ENCODE peak calls at places on chromosome 5, in nine cellular contexts. One of them, this sample, is unnamed.

GRCh38 chr5:167658890-167659289 is 632.6 kb upstream of the WWC1 start:
- DNase-seq in endodermal cell: no peak
- DNase-seq in IMR-90: peak; percentile 12
- DNase-seq in hepatocyte: no peak
- DNase-seq in tibial artery: no peak
- DNase-seq in heart left ventricle: no peak
- DNase-seq in right atrium auricular region: no peak
- DNase-seq in heart right ventricle: no peak
- DNase-seq in psoas muscle: no peak
- DNase-seq in this sample: no peak

GRCh38 chr5:43038523-43038989 is 1.6 kb downstream of the ANXA2R start:
- DNase-seq in hepatocyte: no peak
- DNase-seq in heart right ventricle: no peak
- DNase-seq in right atrium auricular region: no peak
- DNase-seq in IMR-90: peak; percentile 82
- DNase-seq in tibial artery: no peak
- DNase-seq in heart left ventricle: no peak
- DNase-seq in psoas muscle: no peak
- DNase-seq in endodermal cell: no peak
- DNase-seq in this sample: no peak

GRCh38 chr5:130243641-130244040 is 339.4 kb downstream of the CHSY3 start:
- DNase-seq in endodermal cell: peak; percentile 65
- DNase-seq in IMR-90: no peak
- DNase-seq in right atrium auricular region: no peak
- DNase-seq in heart left ventricle: no peak
- DNase-seq in tibial artery: no peak
- DNase-seq in hepatocyte: no peak
- DNase-seq in heart right ventricle: no peak
- DNase-seq in psoas muscle: no peak
- DNase-seq in this sample: no peak

GRCh38 chr5:166883016-166883415 is 1408.4 kb upstream of the WWC1 start:
- DNase-seq in endodermal cell: no peak
- DNase-seq in psoas muscle: no peak
- DNase-seq in heart left ventricle: no peak
- DNase-seq in IMR-90: no peak
- DNase-seq in hepatocyte: no peak
- DNase-seq in tibial artery: no peak
- DNase-seq in heart right ventricle: no peak
- DNase-seq in right atrium auricular region: no peak
- DNase-seq in this sample: no peak

GRCh38 chr5:102807878-102808502 is 52.9 kb downstream of the PAM start:
- DNase-seq in psoas muscle: no peak
- DNase-seq in right atrium auricular region: no peak
- DNase-seq in hepatocyte: peak; percentile 70
- DNase-seq in endodermal cell: peak; percentile 75
- DNase-seq in heart right ventricle: no peak
- DNase-seq in IMR-90: peak; percentile 79
- DNase-seq in heart left ventricle: no peak
- DNase-seq in tibial artery: no peak
- DNase-seq in this sample: no peak

GRCh38 chr5:167072225-167072624 is 1219.2 kb upstream of the WWC1 start:
- DNase-seq in psoas muscle: no peak
- DNase-seq in IMR-90: no peak
- DNase-seq in heart left ventricle: no peak
- DNase-seq in endodermal cell: no peak
- DNase-seq in right atrium auricular region: no peak
- DNase-seq in tibial artery: no peak
- DNase-seq in heart right ventricle: no peak
- DNase-seq in hepatocyte: no peak
- DNase-seq in this sample: no peak

GRCh38 chr5:91311697-91312501 is 71.2 kb downstream of the ARRDC3 start:
- DNase-seq in heart right ventricle: peak; percentile 56
- DNase-seq in hepatocyte: peak; percentile 38
- DNase-seq in tibial artery: peak; percentile 90
- DNase-seq in endodermal cell: no peak
- DNase-seq in IMR-90: peak; percentile 99
- DNase-seq in psoas muscle: peak; percentile 84
- DNase-seq in right atrium auricular region: peak; percentile 89
- DNase-seq in heart left ventricle: peak; percentile 68
- DNase-seq in this sample: peak; percentile 50

GRCh38 chr5:147712583-147712982 is 69.9 kb downstream of the JAKMIP2 start:
- DNase-seq in right atrium auricular region: no peak
- DNase-seq in heart right ventricle: no peak
- DNase-seq in hepatocyte: no peak
- DNase-seq in tibial artery: no peak
- DNase-seq in IMR-90: no peak
- DNase-seq in endodermal cell: no peak
- DNase-seq in heart left ventricle: no peak
- DNase-seq in psoas muscle: no peak
- DNase-seq in this sample: no peak

GRCh38 chr5:87944553-87945320 is 323.9 kb downstream of the TMEM161B start:
- DNase-seq in endodermal cell: peak; percentile 67
- DNase-seq in hepatocyte: no peak
- DNase-seq in IMR-90: no peak
- DNase-seq in psoas muscle: peak; percentile 12
- DNase-seq in heart right ventricle: peak; percentile 52
- DNase-seq in right atrium auricular region: peak; percentile 60
- DNase-seq in tibial artery: no peak
- DNase-seq in heart left ventricle: peak; percentile 51
- DNase-seq in this sample: no peak

GRCh38 chr5:173557123-173557903 is 59.1 kb downstream of the BOD1 start:
- DNase-seq in IMR-90: peak; percentile 12
- DNase-seq in hepatocyte: no peak
- DNase-seq in endodermal cell: no peak
- DNase-seq in heart right ventricle: no peak
- DNase-seq in right atrium auricular region: no peak
- DNase-seq in heart left ventricle: no peak
- DNase-seq in tibial artery: no peak
- DNase-seq in psoas muscle: no peak
- DNase-seq in this sample: no peak

GRCh38 chr5:170745481-170746061 is 38.0 kb upstream of the GABRP start:
- DNase-seq in right atrium auricular region: peak; percentile 57
- DNase-seq in IMR-90: peak; percentile 12
- DNase-seq in heart left ventricle: peak; percentile 80
- DNase-seq in heart right ventricle: peak; percentile 61
- DNase-seq in hepatocyte: peak; percentile 65
- DNase-seq in tibial artery: no peak
- DNase-seq in psoas muscle: no peak
- DNase-seq in endodermal cell: peak; percentile 83
- DNase-seq in this sample: no peak

GRCh38 chr5:157449011-157449723 is 10.8 kb upstream of the NIPAL4 start:
- DNase-seq in IMR-90: no peak
- DNase-seq in right atrium auricular region: no peak
- DNase-seq in psoas muscle: peak; percentile 54
- DNase-seq in heart left ventricle: peak; percentile 84
- DNase-seq in tibial artery: peak; percentile 81
- DNase-seq in heart right ventricle: peak; percentile 59
- DNase-seq in endodermal cell: no peak
- DNase-seq in hepatocyte: no peak
- DNase-seq in this sample: peak; percentile 35

GRCh38 chr5:181098642-181099452 is 32.1 kb downstream of the OR2V1 start:
- DNase-seq in endodermal cell: peak; percentile 63
- DNase-seq in hepatocyte: no peak
- DNase-seq in heart left ventricle: no peak
- DNase-seq in tibial artery: no peak
- DNase-seq in right atrium auricular region: no peak
- DNase-seq in IMR-90: no peak
- DNase-seq in psoas muscle: no peak
- DNase-seq in heart right ventricle: no peak
- DNase-seq in this sample: no peak

GRCh38 chr5:160469156-160470144 is 47.8 kb downstream of the PTTG1 start:
- DNase-seq in heart left ventricle: no peak
- DNase-seq in endodermal cell: no peak
- DNase-seq in right atrium auricular region: no peak
- DNase-seq in tibial artery: no peak
- DNase-seq in heart right ventricle: no peak
- DNase-seq in IMR-90: no peak
- DNase-seq in psoas muscle: no peak
- DNase-seq in hepatocyte: no peak
- DNase-seq in this sample: no peak

GRCh38 chr5:34497031-34497808 is 158.9 kb upstream of the RAI14 start:
- DNase-seq in hepatocyte: no peak
- DNase-seq in IMR-90: no peak
- DNase-seq in heart left ventricle: peak; percentile 60
- DNase-seq in right atrium auricular region: peak; percentile 73
- DNase-seq in tibial artery: peak; percentile 91
- DNase-seq in heart right ventricle: peak; percentile 70
- DNase-seq in endodermal cell: no peak
- DNase-seq in psoas muscle: peak; percentile 57
- DNase-seq in this sample: peak; percentile 33
- H3K4me1 ChIP-seq in hepatocyte: peaks cover 14% of the 10 kb centered on the region
- H3K4me1 ChIP-seq in IMR-90: peaks cover 21% of the 10 kb centered on the region
- H3K4me1 ChIP-seq in heart left ventricle: peaks cover 42% of the 10 kb centered on the region
- H3K4me1 ChIP-seq in right atrium auricular region: no peaks in the 10 kb centered on the region
- H3K4me1 ChIP-seq in tibial artery: no peaks in the 10 kb centered on the region
- H3K4me1 ChIP-seq in heart right ventricle: peaks cover 23% of the 10 kb centered on the region
- H3K4me1 ChIP-seq in endodermal cell: no peaks in the 10 kb centered on the region
- H3K4me1 ChIP-seq in psoas muscle: no peaks in the 10 kb centered on the region
- H3K4me1 ChIP-seq in this sample: no peaks in the 10 kb centered on the region

DNA sequence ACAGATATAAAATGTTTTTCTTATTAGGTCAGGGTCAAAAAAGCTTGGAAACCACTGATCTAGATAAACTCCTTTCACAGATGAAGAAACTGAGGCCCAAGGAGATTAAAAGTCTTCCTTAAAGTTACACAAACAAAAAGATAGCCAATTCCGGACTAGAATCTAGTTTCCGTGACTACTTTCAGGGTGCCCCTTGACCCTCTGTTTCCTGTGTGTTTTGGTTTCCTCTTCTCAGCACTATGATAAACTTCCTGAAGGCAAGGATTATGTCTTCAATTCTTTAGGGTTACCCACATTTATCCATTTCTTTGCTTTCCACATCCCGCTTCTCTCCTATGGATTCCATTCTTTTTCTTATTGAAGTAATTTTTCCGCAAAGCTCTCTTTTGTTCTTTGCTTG is 83.1 kb downstream of the ADAMTS12 start:
- DNase-seq in psoas muscle: no peak
- DNase-seq in heart left ventricle: no peak
- DNase-seq in IMR-90: no peak
- DNase-seq in endodermal cell: no peak
- DNase-seq in heart right ventricle: no peak
- DNase-seq in tibial artery: no peak
- DNase-seq in right atrium auricular region: no peak
- DNase-seq in hepatocyte: no peak
- DNase-seq in this sample: no peak
- TF ChIP-seq CTCF in psoas muscle: no peak
- TF ChIP-seq CTCF in heart left ventricle: no peak
- TF ChIP-seq CTCF in IMR-90: no peak
- TF ChIP-seq CTCF in endodermal cell: no peak
- TF ChIP-seq CTCF in heart right ventricle: no peak
- TF ChIP-seq CTCF in tibial artery: no peak
- TF ChIP-seq CTCF in right atrium auricular region: no peak
- TF ChIP-seq CTCF in hepatocyte: no peak
- TF ChIP-seq CTCF in this sample: no peak

DNA sequence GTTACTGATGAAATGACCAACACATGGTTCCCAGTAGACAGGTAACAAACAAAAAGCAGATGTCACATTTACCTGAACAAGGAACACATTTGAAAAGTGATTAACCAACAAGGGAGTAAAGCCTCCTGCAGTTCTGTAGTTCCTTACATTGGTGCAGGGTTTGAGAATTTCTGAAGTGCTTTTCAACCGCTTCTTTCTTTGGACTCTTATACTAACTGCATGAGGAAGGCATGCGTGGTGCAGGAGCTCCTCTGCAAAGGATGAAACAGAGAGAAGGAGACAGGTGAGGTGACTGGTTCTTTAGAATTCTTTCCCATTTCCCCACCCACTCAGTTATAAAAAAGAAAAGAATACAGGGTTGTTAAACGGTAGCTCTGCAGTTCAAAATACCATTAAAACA is 4.6 kb upstream of the IL9 start:
- DNase-seq in hepatocyte: no peak
- DNase-seq in endodermal cell: no peak
- DNase-seq in right atrium auricular region: no peak
- DNase-seq in tibial artery: no peak
- DNase-seq in IMR-90: no peak
- DNase-seq in heart left ventricle: no peak
- DNase-seq in psoas muscle: no peak
- DNase-seq in heart right ventricle: no peak
- DNase-seq in this sample: no peak
- H3K27me3 ChIP-seq in hepatocyte: peaks cover 36% of the 10 kb centered on the region
- H3K27me3 ChIP-seq in endodermal cell: peaks cover 5% of the 10 kb centered on the region
- H3K27me3 ChIP-seq in right atrium auricular region: no peaks in the 10 kb centered on the region
- H3K27me3 ChIP-seq in tibial artery: peaks cover 25% of the 10 kb centered on the region
- H3K27me3 ChIP-seq in IMR-90: peaks cover 38% of the 10 kb centered on the region
- H3K27me3 ChIP-seq in heart left ventricle: no peaks in the 10 kb centered on the region
- H3K27me3 ChIP-seq in psoas muscle: no peaks in the 10 kb centered on the region
- H3K27me3 ChIP-seq in heart right ventricle: peaks cover 35% of the 10 kb centered on the region
- H3K27me3 ChIP-seq in this sample: no peaks in the 10 kb centered on the region

GRCh38 chr5:172413601-172414000 is 40.7 kb downstream of the SH3PXD2B start:
- DNase-seq in IMR-90: no peak
- DNase-seq in heart right ventricle: no peak
- DNase-seq in endodermal cell: no peak
- DNase-seq in heart left ventricle: no peak
- DNase-seq in psoas muscle: no peak
- DNase-seq in tibial artery: no peak
- DNase-seq in hepatocyte: no peak
- DNase-seq in right atrium auricular region: no peak
- DNase-seq in this sample: no peak
- H3K4me1 ChIP-seq in IMR-90: peaks cover 28% of the 10 kb centered on the region
- H3K4me1 ChIP-seq in heart right ventricle: peaks cover 35% of the 10 kb centered on the region
- H3K4me1 ChIP-seq in endodermal cell: no peaks in the 10 kb centered on the region
- H3K4me1 ChIP-seq in heart left ventricle: peaks cover 79% of the 10 kb centered on the region
- H3K4me1 ChIP-seq in psoas muscle: no peaks in the 10 kb centered on the region
- H3K4me1 ChIP-seq in tibial artery: no peaks in the 10 kb centered on the region
- H3K4me1 ChIP-seq in hepatocyte: peaks cover 40% of the 10 kb centered on the region
- H3K4me1 ChIP-seq in right atrium auricular region: no peaks in the 10 kb centered on the region
- H3K4me1 ChIP-seq in this sample: no peaks in the 10 kb centered on the region

DNA sequence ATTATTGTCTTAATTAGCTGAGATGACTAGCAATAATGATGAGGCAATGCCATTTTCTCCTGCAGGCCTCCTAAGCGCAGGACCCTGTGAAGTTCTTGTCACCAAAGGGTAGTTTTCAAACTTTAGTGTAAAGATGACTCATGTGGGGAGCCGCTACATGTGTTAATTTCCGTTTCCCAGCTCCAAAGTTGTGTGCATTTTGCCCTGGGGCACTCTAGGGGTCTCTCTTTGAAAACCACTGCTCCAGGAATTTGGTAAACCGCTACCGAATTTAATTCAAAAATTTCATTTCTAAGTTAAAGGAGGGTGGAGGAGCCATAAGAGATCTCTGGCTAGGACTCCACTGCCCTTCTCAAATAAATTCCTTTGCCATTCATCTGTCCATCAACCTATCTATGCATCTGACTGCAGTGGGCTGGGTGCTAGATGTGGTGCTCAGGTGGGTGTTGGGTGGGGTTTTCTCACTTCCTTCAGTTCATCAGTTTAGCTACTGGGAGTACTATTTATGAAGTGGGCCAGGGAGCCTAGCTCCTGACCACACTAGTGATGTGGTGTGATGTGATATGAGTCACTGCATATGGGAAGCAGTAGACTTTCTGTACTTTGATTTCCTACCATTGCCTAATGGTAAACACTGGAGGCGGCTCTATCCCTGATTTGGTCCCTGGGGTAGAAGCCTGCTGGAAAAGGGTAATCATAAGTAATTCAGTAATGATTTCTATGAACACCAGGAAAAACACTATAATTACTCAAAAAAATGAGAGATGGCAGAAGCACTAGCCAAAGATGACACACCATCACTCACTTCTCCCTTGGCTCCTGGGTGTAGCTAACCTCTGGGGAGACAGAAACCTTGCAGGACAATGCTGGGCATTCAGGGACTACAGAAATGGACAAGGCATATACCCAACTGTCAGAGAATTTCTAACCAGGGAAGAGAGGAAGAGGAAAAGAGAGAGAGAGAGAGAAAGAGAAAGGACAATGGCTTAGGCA is 4.0 kb upstream of the ZSWIM6 start:
- DNase-seq in IMR-90: peak; percentile 95
- DNase-seq in psoas muscle: no peak
- DNase-seq in right atrium auricular region: no peak
- DNase-seq in heart left ventricle: no peak
- DNase-seq in hepatocyte: peak; percentile 58
- DNase-seq in heart right ventricle: no peak
- DNase-seq in tibial artery: no peak
- DNase-seq in endodermal cell: peak; percentile 29
- DNase-seq in this sample: no peak
- TF ChIP-seq CTCF in IMR-90: no peak
- TF ChIP-seq CTCF in psoas muscle: no peak
- TF ChIP-seq CTCF in right atrium auricular region: no peak
- TF ChIP-seq CTCF in heart left ventricle: no peak
- TF ChIP-seq CTCF in hepatocyte: no peak
- TF ChIP-seq CTCF in heart right ventricle: no peak
- TF ChIP-seq CTCF in tibial artery: no peak
- TF ChIP-seq CTCF in endodermal cell: peak; percentile 41
- TF ChIP-seq CTCF in this sample: no peak

This sample was measured in colonic mucosa.